ENCODE peak calls at places on chromosomes 1 and 21, in six cellular contexts. A is fibroblast of lung; J is activated CD8-positive, alpha-beta T cell treated with anti-CD3 and anti-CD28 coated beads for 36 hours; C is astrocyte of the spinal cord; V is WTC11; T is mucosa of descending colon. G is an unnamed sample.

GRCh38 chr1:64892576-64893573 is 73.5 kb downstream of the JAK1 start:
- DNase-seq in A (peak; percentile 53), J (no peak), C (no peak), V (no peak), T (no peak), G (no peak)

GRCh38 chr1:225146478-225146877 is 217.0 kb downstream of the DNAH14 start:
- DNase-seq in A (no peak), J (no peak), C (no peak), V (peak; percentile 20), T (no peak), G (no peak)

GRCh38 chr21:25518491-25518911 is 88.8 kb downstream of the MRPL39 start:
- DNase-seq in A (no peak), J (no peak), C (no peak), V (peak; percentile 30), T (no peak), G (no peak)

GRCh38 chr1:78607334-78607927 is 12.8 kb upstream of the IFI44L start:
- DNase-seq in A (peak; percentile 72), J (no peak), C (peak; percentile 61), V (no peak), T (peak; percentile 20), G (peak; percentile 3)

GRCh38 chr1:54099211-54099610 is 45.8 kb downstream of the TCEANC2 start:
- DNase-seq in A (no peak), J (no peak), C (no peak), V (no peak), T (no peak), G (no peak)

GRCh38 chr1:240029418-240029817 is 62.3 kb upstream of the FMN2 start:
- DNase-seq in A (no peak), J (no peak), C (peak; percentile 9), V (no peak), T (no peak), G (no peak)

GRCh38 chr1:152533327-152533938 is 19.2 kb downstream of the CRCT1 start:
- DNase-seq in A (no peak), J (peak; percentile 57), C (peak; percentile 1), V (peak; percentile 22), T (peak; percentile 50), G (no peak)

GRCh38 chr21:41687633-41688032 is 79.2 kb downstream of the RIPK4 start:
- DNase-seq in A (no peak), J (no peak), C (no peak), V (no peak), T (peak; percentile 8), G (no peak)

GRCh38 chr1:221708076-221708571 is 33.8 kb downstream of the DUSP10 start:
- DNase-seq in A (no peak), J (peak; percentile 84), C (no peak), V (no peak), T (no peak), G (peak; percentile 63)

GRCh38 chr21:42465008-42465878 is 30.8 kb downstream of the RSPH1 start:
- DNase-seq in A (no peak), J (no peak), C (peak; percentile 56), V (no peak), T (no peak), G (peak; percentile 53)

GRCh38 chr1:156509424-156510035 is 9.0 kb upstream of the MEF2D start:
- DNase-seq in A (no peak), J (no peak), C (no peak), V (no peak), T (no peak), G (no peak)

GRCh38 chr1:4590766-4591165 is 63.6 kb upstream of the AJAP1 start:
- DNase-seq in A (no peak), J (no peak), C (no peak), V (no peak), T (no peak), G (no peak)

GRCh38 chr21:33231526-33231925 is 1.8 kb downstream of the IFNAR2 start:
- DNase-seq in A (no peak), J (peak; percentile 75), C (no peak), V (no peak), T (no peak), G (peak; percentile 39)

GRCh38 chr1:203671047-203671446 is 44.4 kb downstream of the ATP2B4 start:
- DNase-seq in A (peak; percentile 62), J (no peak), C (no peak), V (no peak), T (no peak), G (no peak)

GRCh38 chr21:42840411-42841155 is 38.8 kb downstream of the WDR4 start:
- DNase-seq in A (no peak), J (no peak), C (no peak), V (no peak), T (peak; percentile 9), G (no peak)

GRCh38 chr1:230983811-230984210 is 4.9 kb downstream of the ARV1 start:
- DNase-seq in A (no peak), J (no peak), C (no peak), V (no peak), T (no peak), G (no peak)

GRCh38 chr1:175864625-175865024 is 121.2 kb upstream of the TNR start:
- DNase-seq in A (no peak), J (no peak), C (no peak), V (no peak), T (no peak), G (no peak)

GRCh38 chr1:28750330-28750729 is 13.6 kb downstream of the YTHDF2 start:
- DNase-seq in A (no peak), J (no peak), C (no peak), V (no peak), T (no peak), G (no peak)

GRCh38 chr1:246267896-246268295 is 239.2 kb downstream of the SMYD3 start:
- DNase-seq in A (no peak), J (no peak), C (no peak), V (no peak), T (no peak), G (no peak)
- TF ChIP-seq CTCF in A (no peak), J (no peak), C (no peak), V (no peak), T (no peak), G (no peak)

DNA sequence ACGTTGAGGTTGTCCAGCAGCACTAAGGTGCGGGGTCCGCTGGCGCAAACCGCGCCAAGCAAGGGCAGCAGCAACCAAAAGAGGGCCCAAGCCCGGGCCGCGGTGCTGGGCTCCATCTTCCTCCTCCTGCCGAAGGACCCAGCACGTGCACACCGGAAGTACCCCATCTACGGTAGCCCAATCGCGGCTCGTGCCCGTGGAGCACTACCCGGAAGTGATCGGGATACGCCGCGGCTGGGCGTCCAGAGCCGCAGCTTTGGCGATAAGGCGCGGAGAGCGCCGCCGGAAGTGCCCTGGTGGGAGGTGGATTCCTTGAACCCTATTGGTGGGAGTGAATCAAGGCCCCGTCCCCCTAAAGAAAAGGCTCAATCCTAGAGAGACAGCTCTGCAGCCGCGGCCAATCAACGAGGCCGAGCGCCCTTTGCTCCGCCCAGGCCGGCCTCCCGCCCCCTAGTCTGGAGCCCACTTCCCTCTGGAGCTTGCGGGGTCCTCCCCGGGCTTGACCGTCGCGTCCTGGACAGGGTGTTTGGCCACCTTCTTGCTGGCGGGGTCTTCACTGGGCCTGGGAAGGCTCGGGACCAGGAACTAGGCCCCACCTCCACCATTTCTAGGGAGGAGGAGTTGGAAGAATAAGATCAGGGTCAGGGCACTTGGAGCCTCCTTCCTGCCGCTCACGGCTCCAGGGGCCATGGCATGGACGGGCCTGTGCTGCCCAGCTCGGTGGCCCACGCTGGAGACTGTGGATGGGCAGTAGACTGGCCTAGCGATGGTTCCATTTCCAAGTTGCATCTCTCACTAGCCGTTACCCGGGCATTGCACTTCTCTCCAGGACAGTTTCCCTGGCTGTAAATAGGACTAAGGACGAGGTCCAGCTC is at the start of gene DDOST:
- DNase-seq in A (peak; percentile 97), J (peak; percentile 97), C (peak; percentile 99), V (peak; percentile 96), T (peak; percentile 97), G (peak; percentile 98)
- TF ChIP-seq CTCF in A (peak; percentile 58), J (no peak), C (peak; percentile 51), V (no peak), T (peak; percentile 46), G (peak; percentile 39)

GRCh38 chr1:50332941-50333594 is 90.2 kb downstream of the DMRTA2 start:
- DNase-seq in A (peak; percentile 33), J (peak; percentile 37), C (peak; percentile 32), V (peak; percentile 83), T (peak; percentile 87), G (peak; percentile 87)

GRCh38 chr1:50335036-50335435 is 88.2 kb downstream of the DMRTA2 start:
- DNase-seq in A (no peak), J (no peak), C (no peak), V (no peak), T (no peak), G (no peak)

GRCh38 chr1:50335914-50336313 is 87.3 kb downstream of the DMRTA2 start:
- DNase-seq in A (no peak), J (no peak), C (no peak), V (no peak), T (no peak), G (no peak)

GRCh38 chr1:50329332-50329932 is 93.8 kb downstream of the DMRTA2 start:
- DNase-seq in A (no peak), J (no peak), C (no peak), V (peak; percentile 40), T (peak; percentile 75), G (no peak)

GRCh38 chr1:50333595-50333974 is 89.7 kb downstream of the DMRTA2 start:
- DNase-seq in A (peak; percentile 17), J (peak; percentile 68), C (peak; percentile 15), V (peak; percentile 80), T (peak; percentile 83), G (peak; percentile 89)
- TF ChIP-seq CTCF in A (peak; percentile 46), J (no peak), C (peak; percentile 60), V (peak; percentile 79), T (peak; percentile 76), G (peak; percentile 84)

GRCh38 chr1:180503274-180503862 is 991 bp upstream of the ACBD6 start:
- DNase-seq in A (no peak), J (no peak), C (no peak), V (no peak), T (no peak), G (peak; percentile 48)

GRCh38 chr1:180501865-180502360 is 464 bp downstream of the ACBD6 start:
- DNase-seq in A (no peak), J (no peak), C (no peak), V (no peak), T (no peak), G (peak; percentile 79)

GRCh38 chr1:180500689-180501088 is 1.7 kb downstream of the ACBD6 start:
- DNase-seq in A (no peak), J (no peak), C (no peak), V (no peak), T (no peak), G (no peak)

GRCh38 chr1:180504186-180504585 is 1.8 kb upstream of the ACBD6 start:
- DNase-seq in A (peak; percentile 63), J (no peak), C (no peak), V (no peak), T (no peak), G (no peak)

DNA sequence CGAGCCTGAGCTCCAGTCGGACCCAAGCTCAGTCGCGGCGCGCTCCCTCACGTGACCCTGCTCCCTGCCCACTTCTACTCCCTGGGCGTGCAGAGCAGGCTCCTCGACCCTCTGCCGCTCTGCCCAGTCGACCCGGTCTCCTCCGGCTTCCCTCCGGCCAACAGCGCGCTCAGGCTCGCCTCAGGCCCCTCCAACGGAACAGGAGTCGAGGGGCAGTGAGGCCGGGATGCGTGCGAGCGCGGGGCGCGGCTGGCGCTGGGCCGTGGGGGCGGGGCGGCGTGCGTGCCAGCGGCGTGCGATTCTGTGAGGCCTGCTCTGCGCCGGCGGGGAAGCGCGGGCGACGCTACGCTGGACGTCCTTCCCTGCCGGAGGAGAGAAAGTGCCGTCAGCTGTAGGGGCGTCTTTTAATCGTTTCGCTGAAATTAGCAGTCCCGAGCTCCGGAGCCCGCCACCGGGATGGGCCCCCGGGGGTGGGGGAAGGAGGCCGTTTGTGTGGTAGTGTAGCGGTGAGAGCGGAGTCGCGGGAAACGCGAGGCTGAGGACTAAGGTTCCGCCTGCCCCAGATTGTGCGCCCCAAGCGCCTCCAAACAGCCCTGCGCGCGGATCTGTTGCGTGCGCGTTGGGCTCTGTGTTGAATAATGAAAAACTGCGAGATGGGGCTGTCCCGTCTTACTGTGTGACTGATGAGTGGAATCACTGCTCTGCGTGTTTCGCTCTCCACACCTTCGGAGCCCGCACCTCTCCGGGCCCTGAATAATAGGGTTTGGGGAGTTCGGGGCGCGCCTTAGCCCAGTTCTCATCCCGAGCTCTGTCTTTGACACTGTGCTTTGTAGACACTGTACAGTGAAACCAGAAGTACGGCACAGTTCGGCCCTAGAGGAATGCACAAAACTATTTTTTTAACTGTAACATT is at the start of gene ACBD6:
- DNase-seq in A (peak; percentile 89), J (peak; percentile 92), C (peak; percentile 89), V (peak; percentile 85), T (peak; percentile 90), G (peak; percentile 93)
- TF ChIP-seq CTCF in A (peak; percentile 22), J (no peak), C (peak; percentile 7), V (no peak), T (no peak), G (peak; percentile 21)